ENCODE peak calls at places on chromosomes 3 and 15, in nine cellular contexts. One of them, this sample, is unnamed.

GRCh38 chr3:42649006-42649405 is 4.5 kb upstream of the ZBTB47 start:
- DNase-seq in pancreas: no peak
- DNase-seq in HFFc6: no peak
- DNase-seq in AG09319: no peak
- DNase-seq in right atrium auricular region: no peak
- DNase-seq in AG04449: no peak
- DNase-seq in mesothelial cell of epicardium: no peak
- DNase-seq in upper lobe of right lung: no peak
- DNase-seq in neural progenitor cell: no peak
- DNase-seq in this sample: no peak

GRCh38 chr3:151432624-151433372 is 28.1 kb downstream of the IGSF10 start:
- DNase-seq in pancreas: no peak
- DNase-seq in HFFc6: no peak
- DNase-seq in AG09319: no peak
- DNase-seq in right atrium auricular region: no peak
- DNase-seq in AG04449: no peak
- DNase-seq in mesothelial cell of epicardium: no peak
- DNase-seq in upper lobe of right lung: no peak
- DNase-seq in neural progenitor cell: no peak
- DNase-seq in this sample: no peak

GRCh38 chr3:54003136-54003535 is 111.5 kb upstream of the SELENOK start:
- DNase-seq in pancreas: no peak
- DNase-seq in HFFc6: no peak
- DNase-seq in AG09319: no peak
- DNase-seq in right atrium auricular region: no peak
- DNase-seq in AG04449: no peak
- DNase-seq in mesothelial cell of epicardium: no peak
- DNase-seq in upper lobe of right lung: no peak
- DNase-seq in neural progenitor cell: no peak
- DNase-seq in this sample: no peak

GRCh38 chr15:92646216-92646615 is 9.4 kb downstream of the FAM174B start:
- DNase-seq in pancreas: no peak
- DNase-seq in HFFc6: no peak
- DNase-seq in AG09319: no peak
- DNase-seq in right atrium auricular region: no peak
- DNase-seq in AG04449: no peak
- DNase-seq in mesothelial cell of epicardium: no peak
- DNase-seq in upper lobe of right lung: no peak
- DNase-seq in neural progenitor cell: no peak
- DNase-seq in this sample: no peak

GRCh38 chr3:32705232-32705631 is 20.2 kb downstream of the CNOT10 start:
- DNase-seq in pancreas: no peak
- DNase-seq in HFFc6: no peak
- DNase-seq in AG09319: no peak
- DNase-seq in right atrium auricular region: no peak
- DNase-seq in AG04449: no peak
- DNase-seq in mesothelial cell of epicardium: no peak
- DNase-seq in upper lobe of right lung: no peak
- DNase-seq in neural progenitor cell: no peak
- DNase-seq in this sample: no peak

GRCh38 chr15:69082556-69082955 is 68.1 kb downstream of the NOX5 start:
- DNase-seq in pancreas: no peak
- DNase-seq in HFFc6: no peak
- DNase-seq in AG09319: no peak
- DNase-seq in right atrium auricular region: no peak
- DNase-seq in AG04449: no peak
- DNase-seq in mesothelial cell of epicardium: no peak
- DNase-seq in upper lobe of right lung: no peak
- DNase-seq in neural progenitor cell: no peak
- DNase-seq in this sample: no peak

GRCh38 chr3:103847081-103848062 is 1412.6 kb downstream of the ZPLD1 start:
- DNase-seq in pancreas: no peak
- DNase-seq in HFFc6: no peak
- DNase-seq in AG09319: no peak
- DNase-seq in right atrium auricular region: no peak
- DNase-seq in AG04449: no peak
- DNase-seq in mesothelial cell of epicardium: no peak
- DNase-seq in upper lobe of right lung: no peak
- DNase-seq in neural progenitor cell: no peak
- DNase-seq in this sample: no peak

GRCh38 chr3:85255954-85256353 is 297.2 kb downstream of the CADM2 start:
- DNase-seq in pancreas: no peak
- DNase-seq in HFFc6: no peak
- DNase-seq in AG09319: no peak
- DNase-seq in right atrium auricular region: no peak
- DNase-seq in AG04449: no peak
- DNase-seq in mesothelial cell of epicardium: no peak
- DNase-seq in upper lobe of right lung: no peak
- DNase-seq in neural progenitor cell: peak
- DNase-seq in this sample: no peak

GRCh38 chr3:79729096-79729495 is 38.7 kb downstream of the ROBO1 start:
- DNase-seq in pancreas: peak
- DNase-seq in HFFc6: no peak
- DNase-seq in AG09319: no peak
- DNase-seq in right atrium auricular region: no peak
- DNase-seq in AG04449: no peak
- DNase-seq in mesothelial cell of epicardium: peak
- DNase-seq in upper lobe of right lung: no peak
- DNase-seq in neural progenitor cell: no peak
- DNase-seq in this sample: no peak

GRCh38 chr3:136734382-136735070 is 17.7 kb downstream of the STAG1 start:
- DNase-seq in pancreas: no peak
- DNase-seq in HFFc6: no peak
- DNase-seq in AG09319: no peak
- DNase-seq in right atrium auricular region: no peak
- DNase-seq in AG04449: no peak
- DNase-seq in mesothelial cell of epicardium: no peak
- DNase-seq in upper lobe of right lung: no peak
- DNase-seq in neural progenitor cell: peak
- DNase-seq in this sample: no peak

GRCh38 chr3:196422976-196423781 is 9.0 kb downstream of the UBXN7 start:
- DNase-seq in pancreas: peak
- DNase-seq in HFFc6: no peak
- DNase-seq in AG09319: no peak
- DNase-seq in right atrium auricular region: peak
- DNase-seq in AG04449: no peak
- DNase-seq in mesothelial cell of epicardium: no peak
- DNase-seq in upper lobe of right lung: no peak
- DNase-seq in neural progenitor cell: no peak
- DNase-seq in this sample: peak

GRCh38 chr3:197331131-197331530 is 32.7 kb upstream of the DLG1 start:
- DNase-seq in pancreas: no peak
- DNase-seq in HFFc6: no peak
- DNase-seq in AG09319: no peak
- DNase-seq in right atrium auricular region: no peak
- DNase-seq in AG04449: no peak
- DNase-seq in mesothelial cell of epicardium: no peak
- DNase-seq in upper lobe of right lung: no peak
- DNase-seq in neural progenitor cell: no peak
- DNase-seq in this sample: no peak

GRCh38 chr15:99925661-99926461 is 192.6 kb upstream of the LYSMD4 start:
- DNase-seq in pancreas: peak
- DNase-seq in HFFc6: no peak
- DNase-seq in AG09319: no peak
- DNase-seq in right atrium auricular region: peak
- DNase-seq in AG04449: no peak
- DNase-seq in mesothelial cell of epicardium: no peak
- DNase-seq in upper lobe of right lung: peak
- DNase-seq in neural progenitor cell: peak
- DNase-seq in this sample: peak

GRCh38 chr3:88572450-88572849 is 422.7 kb downstream of the C3orf38 start:
- DNase-seq in pancreas: no peak
- DNase-seq in HFFc6: no peak
- DNase-seq in AG09319: no peak
- DNase-seq in right atrium auricular region: no peak
- DNase-seq in AG04449: no peak
- DNase-seq in mesothelial cell of epicardium: no peak
- DNase-seq in upper lobe of right lung: no peak
- DNase-seq in neural progenitor cell: no peak
- DNase-seq in this sample: no peak

GRCh38 chr3:187314176-187314575 is 22.6 kb upstream of the MASP1 start:
- DNase-seq in pancreas: no peak
- DNase-seq in HFFc6: no peak
- DNase-seq in AG09319: no peak
- DNase-seq in right atrium auricular region: no peak
- DNase-seq in AG04449: no peak
- DNase-seq in mesothelial cell of epicardium: no peak
- DNase-seq in upper lobe of right lung: no peak
- DNase-seq in neural progenitor cell: no peak
- DNase-seq in this sample: no peak

GRCh38 chr3:125498630-125499029 is 21.4 kb downstream of the SNX4 start:
- DNase-seq in pancreas: no peak
- DNase-seq in HFFc6: no peak
- DNase-seq in AG09319: no peak
- DNase-seq in right atrium auricular region: no peak
- DNase-seq in AG04449: no peak
- DNase-seq in mesothelial cell of epicardium: no peak
- DNase-seq in upper lobe of right lung: no peak
- DNase-seq in neural progenitor cell: no peak
- DNase-seq in this sample: no peak

GRCh38 chr3:64107154-64107553 is 83.9 kb upstream of the PSMD6 start:
- DNase-seq in pancreas: no peak
- DNase-seq in HFFc6: no peak
- DNase-seq in AG09319: no peak
- DNase-seq in right atrium auricular region: no peak
- DNase-seq in AG04449: no peak
- DNase-seq in mesothelial cell of epicardium: no peak
- DNase-seq in upper lobe of right lung: no peak
- DNase-seq in neural progenitor cell: no peak
- DNase-seq in this sample: no peak

GRCh38 chr15:62344806-62345539 is 179.9 kb upstream of the C2CD4B start:
- DNase-seq in pancreas: peak
- DNase-seq in HFFc6: peak
- DNase-seq in AG09319: no peak
- DNase-seq in right atrium auricular region: no peak
- DNase-seq in AG04449: no peak
- DNase-seq in mesothelial cell of epicardium: peak
- DNase-seq in upper lobe of right lung: no peak
- DNase-seq in neural progenitor cell: peak
- DNase-seq in this sample: peak

DNA sequence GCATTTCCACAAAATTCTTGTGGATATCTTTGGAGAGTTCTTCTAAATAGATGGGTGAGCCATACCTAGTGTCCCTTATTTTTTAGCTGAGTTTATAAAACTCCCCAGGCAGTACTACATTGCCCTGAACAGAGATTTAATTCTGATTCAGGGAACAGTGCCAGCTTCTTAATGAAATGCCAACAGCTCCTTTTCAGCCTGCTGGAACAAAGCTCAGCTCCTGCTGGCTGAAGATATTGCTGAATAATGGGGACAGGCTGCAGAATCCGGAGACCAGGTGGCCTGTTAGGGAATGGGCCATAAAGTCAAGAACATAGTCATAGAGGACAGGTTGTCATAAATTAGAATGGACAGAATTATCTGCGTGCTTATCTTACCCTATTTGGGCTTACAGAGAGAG is 8.9 kb downstream of the HGD start:
- DNase-seq in pancreas: no peak
- DNase-seq in HFFc6: no peak
- DNase-seq in AG09319: no peak
- DNase-seq in right atrium auricular region: no peak
- DNase-seq in AG04449: no peak
- DNase-seq in mesothelial cell of epicardium: no peak
- DNase-seq in upper lobe of right lung: no peak
- DNase-seq in neural progenitor cell: no peak
- DNase-seq in this sample: no peak
- TF ChIP-seq CTCF in pancreas: no peak
- TF ChIP-seq CTCF in HFFc6: no peak
- TF ChIP-seq CTCF in AG09319: no peak
- TF ChIP-seq CTCF in right atrium auricular region: no peak
- TF ChIP-seq CTCF in AG04449: no peak
- TF ChIP-seq CTCF in mesothelial cell of epicardium: no peak
- TF ChIP-seq CTCF in upper lobe of right lung: no peak
- TF ChIP-seq CTCF in neural progenitor cell: no peak
- TF ChIP-seq CTCF in this sample: no peak

GRCh38 chr3:33971055-33971454 is 172.6 kb downstream of the PDCD6IP start:
- DNase-seq in pancreas: no peak
- DNase-seq in HFFc6: no peak
- DNase-seq in AG09319: no peak
- DNase-seq in right atrium auricular region: no peak
- DNase-seq in AG04449: no peak
- DNase-seq in mesothelial cell of epicardium: no peak
- DNase-seq in upper lobe of right lung: no peak
- DNase-seq in neural progenitor cell: no peak
- DNase-seq in this sample: no peak
- TF ChIP-seq CTCF in pancreas: no peak
- TF ChIP-seq CTCF in HFFc6: no peak
- TF ChIP-seq CTCF in AG09319: no peak
- TF ChIP-seq CTCF in right atrium auricular region: no peak
- TF ChIP-seq CTCF in AG04449: no peak
- TF ChIP-seq CTCF in mesothelial cell of epicardium: no peak
- TF ChIP-seq CTCF in upper lobe of right lung: no peak
- TF ChIP-seq CTCF in neural progenitor cell: no peak
- TF ChIP-seq CTCF in this sample: no peak

DNA sequence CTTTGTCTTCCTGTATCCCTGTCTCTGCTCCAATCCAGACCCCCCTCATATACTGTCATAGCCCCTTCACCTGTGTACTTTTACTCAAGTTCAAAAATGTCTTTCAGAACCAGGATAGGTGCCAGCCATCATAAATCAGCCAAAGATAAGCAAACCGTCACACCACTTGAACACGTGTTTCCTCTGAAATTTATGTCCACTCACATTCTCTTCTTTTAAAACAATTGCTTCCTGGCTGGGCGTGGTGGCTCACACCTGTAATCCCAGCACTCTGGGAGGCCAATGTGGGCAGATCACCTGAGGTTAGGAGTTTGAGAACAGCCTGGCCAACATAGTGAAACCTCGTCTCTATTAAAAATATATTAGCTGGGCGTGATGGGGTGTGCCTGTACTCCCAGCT is 74.1 kb downstream of the IGF2BP2 start:
- DNase-seq in pancreas: no peak
- DNase-seq in HFFc6: no peak
- DNase-seq in AG09319: no peak
- DNase-seq in right atrium auricular region: no peak
- DNase-seq in AG04449: no peak
- DNase-seq in mesothelial cell of epicardium: no peak
- DNase-seq in upper lobe of right lung: no peak
- DNase-seq in neural progenitor cell: no peak
- DNase-seq in this sample: peak
- TF ChIP-seq CTCF in pancreas: no peak
- TF ChIP-seq CTCF in HFFc6: no peak
- TF ChIP-seq CTCF in AG09319: no peak
- TF ChIP-seq CTCF in right atrium auricular region: no peak
- TF ChIP-seq CTCF in AG04449: no peak
- TF ChIP-seq CTCF in mesothelial cell of epicardium: no peak
- TF ChIP-seq CTCF in upper lobe of right lung: no peak
- TF ChIP-seq CTCF in neural progenitor cell: no peak
- TF ChIP-seq CTCF in this sample: no peak

DNA sequence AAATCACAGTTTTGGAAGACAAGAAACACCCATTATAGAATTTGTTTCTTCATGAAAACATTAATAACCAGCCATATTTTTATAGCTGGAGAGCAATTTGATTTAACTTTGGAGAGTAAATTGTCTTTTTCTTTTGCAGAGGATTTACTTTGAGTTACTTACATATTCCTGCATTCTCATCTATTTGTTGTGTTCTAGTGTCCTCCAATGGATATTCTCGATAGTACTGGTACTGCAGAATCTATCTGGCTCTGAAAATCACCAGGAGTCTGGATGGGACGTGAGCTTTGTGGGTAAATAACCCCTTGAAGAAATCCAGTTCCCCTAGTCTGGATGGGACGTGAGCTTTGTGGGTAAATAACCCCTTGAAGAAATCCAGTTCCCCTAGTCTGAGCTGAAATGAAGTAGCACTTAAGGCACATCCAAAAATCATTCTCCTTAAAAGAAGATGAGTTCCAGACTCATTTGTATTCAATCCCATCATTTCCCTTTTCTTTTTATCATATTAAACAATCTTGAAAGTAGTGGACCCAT is 294.1 kb upstream of the UBE2E2 start:
- DNase-seq in pancreas: no peak
- DNase-seq in HFFc6: no peak
- DNase-seq in AG09319: no peak
- DNase-seq in right atrium auricular region: no peak
- DNase-seq in AG04449: no peak
- DNase-seq in mesothelial cell of epicardium: no peak
- DNase-seq in upper lobe of right lung: no peak
- DNase-seq in neural progenitor cell: no peak
- DNase-seq in this sample: no peak
- TF ChIP-seq CTCF in pancreas: no peak
- TF ChIP-seq CTCF in HFFc6: no peak
- TF ChIP-seq CTCF in AG09319: no peak
- TF ChIP-seq CTCF in right atrium auricular region: no peak
- TF ChIP-seq CTCF in AG04449: no peak
- TF ChIP-seq CTCF in mesothelial cell of epicardium: no peak
- TF ChIP-seq CTCF in upper lobe of right lung: no peak
- TF ChIP-seq CTCF in neural progenitor cell: peak
- TF ChIP-seq CTCF in this sample: no peak

This sample was measured in mucosa of descending colon.